ENCODE peak calls at places on chromosomes 11 and 22, in nine cellular contexts. V is mesendoderm, K is IMR-90, B is neuronal stem cell, I is thoracic aorta, N is mammary epithelial cell, J is AG04450, L is neural progenitor cell, A is Peyer's patch. D is an unnamed sample. For H3K27me3, the result is how much of the 10 kb centered on the place peaks cover.

GRCh38 chr11:130480721-130481140 is 32.3 kb downstream of the ADAMTS15 start:
- DNase-seq in V (no peak), K (peak), B (no peak), I (no peak), N (no peak), J (no peak), L (no peak), A (no peak), D (no peak)

GRCh38 chr11:30423886-30424285 is 101.0 kb downstream of the ARL14EP start:
- DNase-seq in V (no peak), K (no peak), B (no peak), I (no peak), N (no peak), J (no peak), L (peak), A (no peak), D (no peak)

GRCh38 chr11:33640730-33641371 is 59.8 kb downstream of the C11orf91 start:
- DNase-seq in V (no peak), K (no peak), B (no peak), I (no peak), N (no peak), J (no peak), L (no peak), A (no peak), D (no peak)

GRCh38 chr11:67442504-67443398 is 525 bp downstream of the CORO1B start:
- DNase-seq in V (peak), K (no peak), B (no peak), I (no peak), N (no peak), J (no peak), L (no peak), A (no peak), D (no peak)

GRCh38 chr11:113167599-113167998 is 146.8 kb upstream of the TTC12 start:
- DNase-seq in V (no peak), K (no peak), B (no peak), I (no peak), N (no peak), J (no peak), L (no peak), A (no peak), D (no peak)

GRCh38 chr22:41132555-41132954 is 40.2 kb downstream of the EP300 start:
- DNase-seq in V (no peak), K (peak), B (no peak), I (no peak), N (no peak), J (no peak), L (no peak), A (no peak), D (no peak)

GRCh38 chr11:36056160-36056751 is 112.4 kb downstream of the LDLRAD3 start:
- DNase-seq in V (peak), K (peak), B (no peak), I (no peak), N (peak), J (no peak), L (peak), A (no peak), D (no peak)

GRCh38 chr22:46639843-46640242 is 19.7 kb downstream of the GRAMD4 start:
- DNase-seq in V (no peak), K (peak), B (no peak), I (no peak), N (no peak), J (no peak), L (no peak), A (no peak), D (no peak)

GRCh38 chr11:97567801-97568200 is 1178.0 kb downstream of the JRKL start:
- DNase-seq in V (no peak), K (no peak), B (no peak), I (no peak), N (no peak), J (no peak), L (no peak), A (no peak), D (no peak)

GRCh38 chr11:86719781-86720463 is 47.5 kb upstream of the ME3 start:
- DNase-seq in V (peak), K (peak), B (no peak), I (no peak), N (peak), J (no peak), L (no peak), A (no peak), D (no peak)

GRCh38 chr22:50082197-50082715 is 3.0 kb downstream of the MLC1 start:
- DNase-seq in V (no peak), K (no peak), B (no peak), I (no peak), N (no peak), J (no peak), L (no peak), A (no peak), D (no peak)

GRCh38 chr11:111387318-111387863 is 8.3 kb upstream of the POU2AF1 start:
- DNase-seq in V (no peak), K (no peak), B (no peak), I (no peak), N (no peak), J (no peak), L (no peak), A (no peak), D (no peak)

GRCh38 chr11:10455637-10456487 is 798 bp downstream of the AMPD3 start:
- DNase-seq in V (peak), K (peak), B (peak), I (no peak), N (peak), J (peak), L (peak), A (peak), D (peak)

GRCh38 chr11:93988455-93988854 is 32.7 kb upstream of the HEPHL1 start:
- DNase-seq in V (no peak), K (no peak), B (no peak), I (no peak), N (no peak), J (no peak), L (no peak), A (no peak), D (no peak)

GRCh38 chr11:35593143-35593542 is 25.1 kb upstream of the FJX1 start:
- DNase-seq in V (peak), K (peak), B (no peak), I (no peak), N (peak), J (peak), L (no peak), A (no peak), D (no peak)

GRCh38 chr11:70471254-70471653 is 72.9 kb downstream of the CTTN start:
- DNase-seq in V (peak), K (no peak), B (peak), I (no peak), N (no peak), J (no peak), L (peak), A (no peak), D (no peak)

GRCh38 chr11:113351061-113351460 is 36.5 kb upstream of the ANKK1 start:
- DNase-seq in V (no peak), K (no peak), B (no peak), I (no peak), N (no peak), J (no peak), L (no peak), A (no peak), D (no peak)

GRCh38 chr22:45105281-45105700 is 58.4 kb upstream of the NUP50 start:
- DNase-seq in V (no peak), K (peak), B (no peak), I (no peak), N (peak), J (peak), L (no peak), A (no peak), D (no peak)

GRCh38 chr22:45454260-45454659 is 40.8 kb downstream of the RIBC2 start:
- DNase-seq in V (no peak), K (peak), B (no peak), I (no peak), N (no peak), J (no peak), L (no peak), A (no peak), D (no peak)

GRCh38 chr11:73072935-73073481 is 69.1 kb downstream of the FCHSD2 start:
- DNase-seq in V (no peak), K (peak), B (no peak), I (no peak), N (peak), J (no peak), L (no peak), A (no peak), D (no peak)

GRCh38 chr11:62242021-62242420 is at the start of gene SCGB1D2:
- DNase-seq in V (peak), K (no peak), B (no peak), I (no peak), N (peak), J (no peak), L (peak), A (no peak), D (no peak)

DNA sequence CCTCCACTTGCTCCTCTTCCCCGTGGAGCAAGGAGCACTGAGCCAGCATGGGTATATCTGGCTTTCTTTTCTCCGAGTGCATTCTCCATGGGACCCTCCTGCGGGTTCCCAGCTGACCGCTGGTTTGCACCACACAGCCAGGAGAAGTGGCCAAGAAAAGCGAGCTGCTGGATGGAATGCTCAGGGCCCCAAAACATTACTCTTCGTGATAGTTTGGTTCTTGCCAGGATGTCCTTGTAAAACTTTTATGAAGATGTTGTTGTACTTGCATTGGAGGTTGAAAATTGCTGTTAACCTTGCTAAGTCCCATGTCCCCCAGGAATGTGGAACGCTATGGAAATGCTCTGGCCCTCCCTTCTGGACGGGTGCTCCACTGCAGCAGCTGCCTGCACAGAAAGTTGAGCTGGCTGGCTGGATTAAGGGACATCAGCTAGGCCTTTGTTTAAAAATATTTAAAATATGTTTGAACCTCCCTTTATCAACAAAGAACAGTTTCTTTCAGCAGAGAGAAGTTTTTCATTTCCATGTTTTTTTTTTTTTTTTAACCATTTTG is 68.7 kb downstream of the ZNRF3 start:
- DNase-seq in V (peak), K (peak), B (no peak), I (no peak), N (no peak), J (no peak), L (peak), A (no peak), D (no peak)
- H3K27me3 ChIP-seq in V (under half), K (under half), B (under half), I (under half), N (under half), J (under half), L (under half), A (under half), D (under half)

DNA sequence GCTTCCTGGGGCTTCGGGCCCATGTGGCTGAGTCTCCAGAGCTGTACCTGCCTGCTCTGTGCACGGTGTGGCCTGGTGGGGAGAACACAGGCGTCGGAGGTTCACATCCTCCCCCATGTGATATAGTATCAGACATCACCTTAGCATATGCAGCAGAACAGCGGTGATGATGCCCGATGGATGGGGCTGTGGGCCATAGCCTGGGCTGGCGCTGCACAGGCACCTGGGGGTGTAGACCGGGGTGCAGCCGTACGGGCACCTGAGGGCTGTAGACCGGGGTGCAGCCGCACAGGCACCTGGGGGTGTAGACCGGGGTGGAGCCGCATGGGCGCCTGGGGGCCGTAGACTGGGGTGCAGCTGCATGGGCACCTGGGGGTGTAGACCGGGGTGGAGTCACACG is 29.2 kb downstream of the NADSYN1 start:
- DNase-seq in V (no peak), K (no peak), B (no peak), I (no peak), N (no peak), J (no peak), L (no peak), A (no peak), D (no peak)
- H3K27ac ChIP-seq in V (no peak), K (no peak), B (no peak), I (no peak), N (no peak), J (no peak), L (no peak), A (no peak), D (no peak)

GRCh38 chr11:3130269-3131071 is 34.6 kb downstream of the OSBPL5 start:
- DNase-seq in V (no peak), K (no peak), B (no peak), I (no peak), N (peak), J (no peak), L (no peak), A (no peak), D (no peak)
- H3K4me3 ChIP-seq in V (no peak), K (no peak), B (no peak), I (no peak), N (no peak), J (no peak), L (no peak), A (no peak), D (no peak)

GRCh38 chr11:65793625-65794400 is 7.0 kb downstream of the OVOL1 start:
- DNase-seq in V (no peak), K (no peak), B (no peak), I (no peak), N (no peak), J (no peak), L (no peak), A (no peak), D (no peak)
- H3K27me3 ChIP-seq in V (under half), K (half or more), B (under half), I (under half), N (under half), J (half or more), L (under half), A (under half), D (under half)

GRCh38 chr22:19455585-19456370 is 8.3 kb upstream of the C22orf39 start:
- DNase-seq in V (no peak), K (peak), B (no peak), I (no peak), N (no peak), J (no peak), L (no peak), A (no peak), D (peak)

GRCh38 chr22:19455033-19455432 is 7.5 kb upstream of the C22orf39 start:
- DNase-seq in V (no peak), K (no peak), B (no peak), I (no peak), N (no peak), J (no peak), L (no peak), A (no peak), D (no peak)

GRCh38 chr22:19454156-19454555 is 6.6 kb upstream of the C22orf39 start:
- DNase-seq in V (no peak), K (no peak), B (no peak), I (no peak), N (no peak), J (no peak), L (no peak), A (no peak), D (no peak)

GRCh38 chr22:19457828-19458428 is 10.4 kb upstream of the C22orf39 start:
- DNase-seq in V (no peak), K (no peak), B (no peak), I (no peak), N (no peak), J (no peak), L (no peak), A (no peak), D (no peak)

DNA sequence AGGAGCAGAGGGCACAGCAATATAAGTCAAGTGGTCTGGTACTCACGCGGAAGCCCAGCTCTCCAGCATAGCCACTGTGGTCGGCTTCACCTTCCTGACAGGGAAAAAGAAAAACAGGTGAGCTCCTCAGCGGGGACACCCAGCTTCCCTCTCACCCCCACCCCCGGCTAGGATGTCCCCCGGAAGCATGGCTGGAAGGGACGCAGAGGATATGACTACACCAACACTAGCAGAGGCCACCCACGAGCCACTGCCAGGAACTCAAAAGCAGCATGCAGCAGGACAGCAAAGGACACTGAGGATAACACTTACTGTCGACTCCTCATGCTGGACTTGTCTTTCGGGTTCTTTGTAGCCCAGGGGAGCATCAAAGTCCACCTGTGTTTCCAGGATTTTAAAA is 9.0 kb upstream of the C22orf39 start:
- DNase-seq in V (no peak), K (no peak), B (no peak), I (no peak), N (no peak), J (no peak), L (no peak), A (no peak), D (no peak)
- H3K27ac ChIP-seq in V (no peak), K (no peak), B (no peak), I (no peak), N (no peak), J (no peak), L (no peak), A (no peak), D (no peak)

DNA sequence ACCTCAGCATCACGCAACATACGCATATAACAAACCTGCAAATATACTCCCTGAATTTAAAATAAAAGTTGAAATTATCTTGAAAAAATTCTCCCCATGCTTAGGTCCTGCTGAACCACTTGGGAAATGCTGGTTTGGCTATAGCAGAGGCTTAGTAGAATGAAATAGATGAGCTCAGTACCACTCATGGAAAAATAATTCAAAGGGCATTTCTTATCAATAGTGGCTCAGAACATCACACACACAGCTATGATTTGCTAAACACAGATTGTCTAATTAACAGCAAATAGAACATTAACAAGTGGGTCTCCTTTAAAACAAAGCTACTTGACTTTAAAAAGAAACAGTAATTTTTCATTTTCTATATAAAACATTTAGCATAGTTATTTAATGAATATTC is 21.5 kb downstream of the ELMOD1 start:
- DNase-seq in V (no peak), K (no peak), B (no peak), I (no peak), N (no peak), J (no peak), L (no peak), A (no peak), D (no peak)
- H3K4me3 ChIP-seq in V (no peak), K (no peak), B (no peak), I (no peak), N (no peak), J (no peak), L (no peak), A (no peak), D (no peak)